ENCODE peak calls at places on chromosomes 3 and 15, in six cellular contexts. W is lower lobe of right lung, R is OCI-LY7, Q is MM.1S, E is HCT116, G is cardiac muscle cell. N is an unnamed sample.
A peak's percentile ranks its signal among the peaks of the same experiment; 100 is the strongest.

GRCh38 chr3:197833930-197834715 is 43.1 kb downstream of the LRCH3 start:
- DNase-seq in W (no peak), R (no peak), Q (no peak), E (no peak), G (no peak), N (no peak)

GRCh38 chr15:84818221-84819131 is 1.3 kb downstream of the ALPK3 start:
- DNase-seq in W (no peak), R (peak; percentile 11), Q (no peak), E (no peak), G (peak; percentile 81), N (no peak)

GRCh38 chr3:31832576-31832975 is 148.5 kb downstream of the OSBPL10 start:
- DNase-seq in W (no peak), R (no peak), Q (no peak), E (no peak), G (no peak), N (no peak)

GRCh38 chr3:50610992-50611463 is 546 bp downstream of the CISH start:
- DNase-seq in W (no peak), R (no peak), Q (no peak), E (no peak), G (no peak), N (no peak)

GRCh38 chr15:98896802-98897732 is 110.5 kb downstream of the PGPEP1L start:
- DNase-seq in W (no peak), R (no peak), Q (no peak), E (peak; percentile 77), G (peak; percentile 97), N (peak; percentile 92)

GRCh38 chr3:156553705-156554356 is 1.1 kb downstream of the SSR3 start:
- DNase-seq in W (no peak), R (peak; percentile 24), Q (peak; percentile 39), E (peak; percentile 1), G (peak; percentile 79), N (no peak)

GRCh38 chr3:156561533-156561932 is 6.6 kb upstream of the SSR3 start:
- DNase-seq in W (no peak), R (no peak), Q (no peak), E (no peak), G (no peak), N (no peak)

GRCh38 chr3:141367038-141367730 is 1.1 kb upstream of the ZBTB38 start:
- DNase-seq in W (no peak), R (no peak), Q (no peak), E (peak; percentile 57), G (peak; percentile 100), N (peak; percentile 92)

GRCh38 chr3:98884675-98885371 is 16.7 kb downstream of the DCBLD2 start:
- DNase-seq in W (no peak), R (no peak), Q (no peak), E (no peak), G (peak; percentile 79), N (no peak)

GRCh38 chr3:47542614-47543173 is 29.2 kb upstream of the ELP6 start:
- DNase-seq in W (no peak), R (no peak), Q (no peak), E (no peak), G (peak; percentile 36), N (no peak)

GRCh38 chr3:114809668-114810413 is 337.2 kb downstream of the ZBTB20 start:
- DNase-seq in W (no peak), R (no peak), Q (peak; percentile 82), E (no peak), G (no peak), N (no peak)

GRCh38 chr3:131806736-131807135 is 228.1 kb downstream of the CPNE4 start:
- DNase-seq in W (no peak), R (no peak), Q (no peak), E (no peak), G (no peak), N (no peak)

GRCh38 chr3:52025453-52025852 is 29.8 kb upstream of the RPL29 start:
- DNase-seq in W (no peak), R (no peak), Q (no peak), E (no peak), G (no peak), N (no peak)

GRCh38 chr3:52024765-52025452 is 29.2 kb upstream of the RPL29 start:
- DNase-seq in W (no peak), R (no peak), Q (no peak), E (no peak), G (no peak), N (no peak)

GRCh38 chr3:52022323-52023100 is 26.8 kb upstream of the RPL29 start:
- DNase-seq in W (no peak), R (no peak), Q (no peak), E (no peak), G (no peak), N (no peak)

GRCh38 chr3:52023101-52023770 is 27.5 kb upstream of the RPL29 start:
- DNase-seq in W (no peak), R (no peak), Q (no peak), E (no peak), G (no peak), N (no peak)

GRCh38 chr3:52023860-52024764 is 28.4 kb upstream of the RPL29 start:
- DNase-seq in W (no peak), R (peak; percentile 33), Q (no peak), E (no peak), G (no peak), N (no peak)
- H3K4me3 ChIP-seq in W (peak overlapping the region; percentile 29), R (no peak overlapping the region), Q (no peak overlapping the region), E (no peak overlapping the region), G (no peak overlapping the region), N (no peak overlapping the region)

DNA sequence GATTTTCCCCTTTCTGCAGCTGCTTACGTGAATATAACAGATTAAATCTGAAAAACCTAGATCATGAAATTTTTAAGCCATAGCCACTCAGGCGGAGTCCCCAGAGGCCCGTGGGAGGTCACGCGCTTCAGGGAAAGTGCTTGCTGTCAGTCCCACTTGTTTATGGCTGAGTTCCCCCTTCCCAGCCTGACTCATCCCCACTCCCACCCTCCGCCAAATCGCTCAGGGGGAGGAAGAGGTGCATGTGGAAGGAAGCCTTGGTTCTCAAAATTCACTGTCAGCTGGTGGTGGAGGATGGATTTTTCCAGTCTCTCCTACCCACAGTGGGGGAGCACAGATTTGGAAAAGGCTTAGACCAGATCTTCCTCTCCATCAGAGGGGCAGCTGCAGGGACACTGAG is 67.4 kb downstream of the CORO2B start:
- DNase-seq in W (no peak), R (no peak), Q (no peak), E (no peak), G (no peak), N (peak; percentile 42)
- TF ChIP-seq CTCF in W (no peak), R (no peak), Q (no peak), E (no peak), G (no peak), N (no peak)

DNA sequence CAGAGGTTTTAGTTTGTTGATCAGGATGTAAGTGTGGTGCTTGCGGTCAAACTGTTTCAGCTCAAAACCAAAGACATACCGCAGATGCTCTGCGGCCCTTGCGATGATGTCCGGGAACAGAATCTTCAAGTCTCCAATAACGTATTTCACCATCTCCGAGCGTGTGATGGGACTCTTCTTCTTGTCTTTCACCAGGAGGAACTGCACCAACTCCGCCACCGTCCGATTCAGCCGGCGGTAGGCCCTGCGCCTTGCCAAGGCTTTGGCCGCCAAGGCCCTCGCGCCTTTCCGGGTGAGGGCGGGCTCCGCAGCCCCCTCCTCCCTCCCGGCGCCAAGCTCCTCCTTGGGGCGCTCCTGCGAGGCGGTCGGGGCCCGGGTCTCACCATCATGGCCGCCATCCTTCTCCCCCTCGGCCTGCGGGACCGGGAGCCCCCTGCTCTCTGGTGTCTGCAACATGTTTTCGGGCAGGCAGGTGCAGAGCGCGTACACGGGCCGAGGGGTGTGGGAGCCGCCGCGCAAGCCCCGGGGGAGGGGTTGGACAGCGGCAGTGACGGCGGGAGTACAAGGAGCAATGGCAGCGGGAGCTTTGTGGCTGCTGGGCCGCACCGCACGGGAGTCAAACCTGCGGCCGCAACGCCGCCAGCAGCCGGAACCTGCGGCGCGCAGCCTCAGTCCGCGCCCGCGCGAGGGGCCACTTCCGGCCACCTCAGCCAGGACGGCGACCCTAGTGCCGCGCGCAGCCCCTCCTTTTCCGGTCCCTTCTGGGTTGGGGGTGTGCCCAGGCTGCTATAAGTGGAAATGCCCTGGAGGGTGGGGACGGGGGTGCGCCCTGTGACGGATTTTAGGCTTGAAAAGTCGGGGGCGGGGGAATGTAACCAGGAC is at the start of gene MAGEF1:
- DNase-seq in W (peak; percentile 86), R (peak; percentile 83), Q (peak; percentile 84), E (peak; percentile 66), G (peak; percentile 85), N (no peak)
- H3K4me1 ChIP-seq in W (peaks cover 29% of the 10 kb centered on the region), R (peaks cover 17% of the 10 kb centered on the region), Q (peaks cover 8% of the 10 kb centered on the region), E (peaks cover 22% of the 10 kb centered on the region), G (peaks cover 38% of the 10 kb centered on the region), N (peaks cover 13% of the 10 kb centered on the region)

GRCh38 chr3:149667576-149667975 is 9.8 kb upstream of the WWTR1 start:
- DNase-seq in W (no peak), R (no peak), Q (no peak), E (no peak), G (no peak), N (no peak)

GRCh38 chr3:149673393-149673792 is 15.6 kb upstream of the WWTR1 start:
- DNase-seq in W (no peak), R (no peak), Q (no peak), E (no peak), G (no peak), N (no peak)

DNA sequence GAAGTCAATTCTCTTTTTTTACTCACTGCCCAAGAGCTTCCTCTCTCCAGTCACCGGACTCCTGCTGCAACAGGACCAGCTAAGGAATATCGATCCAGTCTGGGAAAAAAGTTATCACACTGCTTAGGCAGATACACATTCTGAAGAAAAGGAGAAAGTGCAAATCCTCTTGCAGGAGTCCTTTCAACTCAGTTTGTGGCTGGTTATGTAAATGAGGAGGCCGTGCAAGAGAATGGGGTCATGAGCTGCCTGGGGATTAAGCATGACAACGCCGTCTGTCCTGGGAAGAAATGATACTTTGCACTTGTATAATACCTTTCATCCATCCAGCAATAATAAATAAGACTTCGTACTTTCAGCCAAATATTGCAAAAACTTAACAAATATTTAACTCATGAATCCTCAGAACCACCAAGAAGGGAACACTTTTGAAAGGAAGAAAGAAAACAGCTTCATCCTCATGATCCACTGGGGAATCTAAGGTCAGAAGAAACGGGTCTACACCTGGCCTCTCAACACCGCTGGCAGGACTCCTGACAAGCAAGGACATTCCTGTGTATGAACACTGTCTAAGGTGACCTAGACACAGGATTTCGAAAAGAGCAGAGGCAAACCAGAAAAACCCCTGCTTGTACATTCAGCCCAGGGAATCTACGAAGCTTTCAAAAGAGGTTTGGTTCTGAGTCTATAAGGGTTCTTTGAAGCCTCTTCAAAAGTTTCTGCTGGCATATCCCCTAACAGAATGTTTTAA is 13.1 kb upstream of the WWTR1 start:
- DNase-seq in W (no peak), R (no peak), Q (peak; percentile 21), E (no peak), G (no peak), N (no peak)
- H3K4me3 ChIP-seq in W (no peak overlapping the region), R (no peak overlapping the region), Q (no peak overlapping the region), E (no peak overlapping the region), G (no peak overlapping the region), N (no peak overlapping the region)

N was measured in RWPE2.